ENCODE peak calls at places on chromosome 20, in four cellular contexts. P is A549, N is GM12878, Y is K562. T is an unnamed sample.
A peak's percentile ranks its signal among the peaks of the same experiment; 100 is the strongest.

GRCh38 chr20:29756664-29757063 is 1500.8 kb upstream of the DEFB115 start:
- DNase-seq in P (no peak), N (no peak), Y (no peak), T (peak; percentile 6)

GRCh38 chr20:24979036-24979960 is 13.3 kb downstream of the APMAP start:
- DNase-seq in P (no peak), N (no peak), Y (no peak), T (no peak)

GRCh38 chr20:2708073-2708415 is 15.5 kb downstream of the EBF4 start:
- DNase-seq in P (no peak), N (no peak), Y (no peak), T (no peak)

GRCh38 chr20:59690976-59691375 is 86.6 kb downstream of the PHACTR3 start:
- DNase-seq in P (no peak), N (no peak), Y (no peak), T (no peak)

GRCh38 chr20:47358672-47359532 is 2.4 kb upstream of the ZMYND8 start:
- DNase-seq in P (peak; percentile 32), N (no peak), Y (peak; percentile 63), T (peak; percentile 67)

GRCh38 chr20:1327827-1328679 is 886 bp downstream of the SDCBP2 start:
- DNase-seq in P (no peak), N (no peak), Y (no peak), T (no peak)

GRCh38 chr20:438581-439469 is 23.5 kb downstream of the TBC1D20 start:
- DNase-seq in P (no peak), N (peak; percentile 13), Y (no peak), T (no peak)

GRCh38 chr20:16701296-16701695 is 28.5 kb upstream of the SNRPB2 start:
- DNase-seq in P (no peak), N (no peak), Y (no peak), T (no peak)

GRCh38 chr20:17995967-17996819 is 27.4 kb downstream of the MGME1 start:
- DNase-seq in P (peak; percentile 66), N (no peak), Y (peak; percentile 52), T (peak; percentile 75)

GRCh38 chr20:10316582-10316981 is 98.0 kb downstream of the SNAP25 start:
- DNase-seq in P (no peak), N (peak; percentile 9), Y (peak; percentile 7), T (no peak)

GRCh38 chr20:57821930-57822329 is 112.1 kb upstream of the PMEPA1 start:
- DNase-seq in P (no peak), N (no peak), Y (no peak), T (no peak)

GRCh38 chr20:24040896-24041459 is 52.4 kb upstream of the GGTLC1 start:
- DNase-seq in P (no peak), N (no peak), Y (no peak), T (no peak)

GRCh38 chr20:18689557-18689956 is 101.7 kb downstream of the DTD1 start:
- DNase-seq in P (no peak), N (no peak), Y (no peak), T (no peak)

GRCh38 chr20:62043131-62043914 is 22.4 kb downstream of the TAF4 start:
- DNase-seq in P (no peak), N (no peak), Y (no peak), T (no peak)

GRCh38 chr20:5608448-5609161 is 141.6 kb upstream of the SHLD1 start:
- DNase-seq in P (no peak), N (no peak), Y (no peak), T (no peak)

GRCh38 chr20:14526891-14527290 is 189.5 kb upstream of the FLRT3 start:
- DNase-seq in P (no peak), N (no peak), Y (no peak), T (no peak)

GRCh38 chr20:7828437-7828836 is 111.8 kb downstream of the HAO1 start:
- DNase-seq in P (no peak), N (no peak), Y (no peak), T (no peak)

GRCh38 chr20:13587370-13587769 is 51.4 kb downstream of the TASP1 start:
- DNase-seq in P (no peak), N (no peak), Y (no peak), T (no peak)

GRCh38 chr20:63895202-63895885 is 418 bp downstream of the DNAJC5 start:
- DNase-seq in P (no peak), N (no peak), Y (no peak), T (no peak)

GRCh38 chr20:63895886-63896135 is 885 bp downstream of the DNAJC5 start:
- DNase-seq in P (no peak), N (no peak), Y (no peak), T (no peak)

GRCh38 chr20:63896136-63896890 is 1.4 kb downstream of the DNAJC5 start:
- DNase-seq in P (peak; percentile 21), N (no peak), Y (peak; percentile 56), T (no peak)

GRCh38 chr20:63893999-63894357 is 948 bp upstream of the DNAJC5 start:
- DNase-seq in P (no peak), N (no peak), Y (no peak), T (no peak)

GRCh38 chr20:63894358-63895201 is at the start of gene DNAJC5:
- DNase-seq in P (peak; percentile 99), N (peak; percentile 72), Y (peak; percentile 100), T (peak; percentile 100)
- TF ChIP-seq EP300 in P (no peak), N (no peak), Y (no peak), T (no peak)

DNA sequence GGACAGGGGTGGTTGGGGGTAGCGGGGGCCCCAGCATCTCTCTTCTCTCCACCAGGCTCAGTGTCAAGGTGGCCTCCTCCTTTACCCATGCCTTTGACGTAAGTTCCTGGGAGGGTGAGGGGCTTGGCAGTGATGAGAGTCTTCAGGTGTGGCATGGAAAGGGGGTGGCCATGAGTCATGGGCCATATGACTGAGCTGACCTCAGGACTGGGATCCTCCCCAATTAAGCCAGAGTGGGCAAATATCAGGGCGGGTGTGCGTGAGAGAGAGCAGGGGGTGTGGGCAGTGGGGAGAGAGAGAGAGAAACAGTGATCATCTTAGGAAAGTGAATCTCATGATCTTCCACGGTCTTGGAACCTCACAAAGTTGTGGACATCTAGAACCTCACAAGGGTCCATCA is 8.2 kb upstream of the BPIFB4 start:
- DNase-seq in P (no peak), N (no peak), Y (no peak), T (no peak)
- TF ChIP-seq RCOR1 in P (no peak), N (no peak), Y (no peak), T (no peak)

DNA sequence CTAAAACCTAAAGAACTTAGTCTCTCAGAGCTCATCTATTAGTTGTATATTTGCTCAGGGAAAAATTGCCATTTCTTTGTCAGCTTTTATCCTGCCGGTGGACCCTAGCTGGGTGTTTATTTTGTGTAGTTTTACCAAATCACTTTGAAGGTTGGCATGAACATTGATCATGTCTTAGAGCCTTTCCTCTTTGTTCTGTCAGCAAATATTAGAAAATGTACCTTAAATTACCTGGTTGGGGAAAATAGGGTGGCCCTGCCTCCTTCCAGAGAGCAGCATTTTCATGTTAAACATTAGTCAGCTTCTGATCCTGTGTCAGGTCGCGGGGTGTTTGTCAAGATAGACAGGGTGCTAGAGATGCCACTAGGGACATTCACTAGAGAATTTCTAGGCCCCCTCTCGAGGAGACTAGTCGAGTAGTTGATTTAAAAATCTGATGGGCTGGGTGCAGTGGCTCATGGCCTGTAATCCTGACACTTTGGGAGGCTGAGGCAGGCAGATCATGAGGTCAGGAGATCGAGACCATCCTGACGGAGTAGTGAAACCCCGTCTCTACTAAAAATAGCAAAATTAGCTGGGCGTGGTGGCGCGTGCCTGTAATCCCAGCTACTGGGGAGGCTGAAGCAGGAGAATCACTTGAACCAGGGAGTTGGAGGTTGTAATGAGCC is 11.2 kb downstream of the RALY start:
- DNase-seq in P (no peak), N (no peak), Y (no peak), T (no peak)
- TF ChIP-seq EP300 in P (no peak), N (no peak), Y (no peak), T (no peak)

GRCh38 chr20:32674362-32674789 is 635 bp upstream of the C20orf203 start:
- DNase-seq in P (peak; percentile 80), N (no peak), Y (peak; percentile 83), T (peak; percentile 72)
- TF ChIP-seq RCOR1 in P (no peak), N (no peak), Y (peak; percentile 43), T (no peak)

DNA sequence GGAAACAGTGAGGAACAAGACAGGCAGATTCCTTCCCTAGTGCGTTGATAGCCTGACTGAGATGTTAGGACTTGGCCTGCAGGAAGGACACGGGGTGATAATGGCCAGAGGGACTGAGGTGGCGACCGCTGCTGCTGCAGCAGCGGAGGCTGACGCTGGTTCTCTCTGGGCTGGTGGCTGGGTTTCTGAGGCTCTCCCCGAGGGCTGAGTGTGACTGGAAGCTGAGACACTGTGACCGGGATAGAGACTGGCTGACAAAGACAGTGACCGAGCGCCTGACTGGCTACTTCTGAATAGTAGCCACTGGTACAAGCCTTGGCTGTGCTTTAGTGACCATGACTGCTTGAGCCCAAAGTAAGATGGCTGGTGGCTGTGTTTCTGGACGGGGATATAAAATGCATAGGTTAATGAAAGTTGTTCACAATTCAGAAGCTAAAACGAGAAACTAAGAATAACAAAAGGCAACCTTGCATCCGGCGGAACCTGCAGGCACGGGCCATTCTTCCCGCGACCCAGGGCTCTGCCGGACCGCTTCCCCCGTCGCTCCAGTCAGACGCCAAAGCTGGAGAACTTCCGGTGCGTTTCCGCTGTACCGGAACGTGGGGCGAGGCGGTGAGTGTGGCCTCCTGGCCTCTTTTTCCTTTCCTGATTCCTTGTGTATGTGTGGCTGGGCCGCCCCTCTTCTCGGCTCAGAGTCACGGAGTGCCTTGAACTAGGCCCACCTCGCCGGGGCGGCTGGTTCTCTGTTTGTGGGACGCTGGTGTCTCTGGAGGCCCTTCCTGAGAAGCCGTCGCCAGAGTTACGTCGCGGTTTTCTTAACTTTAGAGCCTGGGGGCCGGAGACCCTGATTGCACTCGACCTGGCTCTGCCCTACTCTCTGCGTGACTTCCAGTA is at the start of gene AAR2:
- DNase-seq in P (peak; percentile 59), N (peak; percentile 23), Y (peak; percentile 77), T (peak; percentile 84)
- TF ChIP-seq EP300 in P (no peak), N (peak; percentile 27), Y (peak; percentile 22), T (no peak)

DNA sequence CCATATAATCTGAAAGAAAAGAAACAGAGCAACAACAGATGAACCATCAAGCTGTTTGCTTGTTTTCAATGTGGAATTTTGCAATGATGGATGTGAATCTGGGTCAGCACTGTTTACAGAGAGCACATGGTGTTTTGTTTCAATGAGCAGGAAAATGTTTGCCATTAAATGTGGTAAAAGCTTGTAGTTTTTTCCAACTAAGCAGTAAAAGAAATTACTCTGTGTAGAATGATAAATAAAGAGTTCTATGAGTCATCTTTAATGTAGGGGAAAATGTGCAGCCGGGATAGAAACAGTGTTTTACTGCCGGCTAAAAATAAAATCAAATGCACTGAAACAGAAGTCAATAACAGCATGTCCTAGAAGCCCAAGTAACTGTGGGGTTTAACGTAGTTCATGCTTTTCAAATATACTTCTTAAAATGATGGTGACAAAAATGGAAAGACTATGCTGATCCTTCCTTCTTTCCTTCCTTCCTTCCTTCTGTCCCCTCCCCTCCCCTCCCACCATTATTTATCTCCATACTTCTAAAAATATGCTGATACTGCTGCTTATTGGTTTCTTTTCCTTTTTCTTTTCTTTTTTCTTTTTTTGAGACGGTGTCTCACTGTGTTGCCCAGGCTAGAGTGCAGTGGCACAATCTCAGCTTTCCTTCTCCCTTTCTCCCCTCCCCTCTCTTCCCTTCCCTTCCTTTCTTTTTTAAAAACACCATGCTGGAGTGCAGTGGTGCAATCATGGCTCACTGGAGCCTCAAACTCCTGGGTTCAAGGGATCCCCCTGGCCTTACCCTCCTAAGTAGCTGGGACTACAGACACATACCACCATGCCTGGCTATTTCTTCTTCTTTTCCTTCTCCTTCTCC is 6.3 kb upstream of the NAA20 start:
- DNase-seq in P (no peak), N (no peak), Y (no peak), T (no peak)
- TF ChIP-seq RCOR1 in P (no peak), N (no peak), Y (no peak), T (no peak)

T was measured in SK-N-SH.